ENCODE peak calls at places on chromosomes 11 and 22, in five cellular contexts. Z is activated CD4-positive, CD25-positive, alpha-beta regulatory T cell treated with anti-CD3 and anti-CD28 coated beads, Interleukin-2, amount 50 U/mL, for 16 hours; K is SW 1271; Y is pulmonary artery endothelial cell; S is GM19239. T is an unnamed sample.

GRCh38 chr11:68036141-68036716 is 2.6 kb upstream of the TCIRG1 start:
- DNase-seq in Z (no peak), K (no peak), Y (no peak), S (no peak), T (no peak)

GRCh38 chr11:64230985-64231365 is 627 bp downstream of the DNAJC4 start:
- DNase-seq in Z (no peak), K (no peak), Y (no peak), S (no peak), T (no peak)

GRCh38 chr11:130418756-130419155 is 9.7 kb downstream of the ADAMTS8 start:
- DNase-seq in Z (no peak), K (no peak), Y (no peak), S (no peak), T (no peak)

GRCh38 chr11:130164221-130164570 is 4.6 kb downstream of the ST14 start:
- DNase-seq in Z (no peak), K (no peak), Y (no peak), S (no peak), T (no peak)

GRCh38 chr22:29206372-29207230 is 905 bp downstream of the EMID1 start:
- DNase-seq in Z (no peak), K (no peak), Y (no peak), S (no peak), T (no peak)

GRCh38 chr11:85941380-85941973 is 86.3 kb downstream of the CCDC83 start:
- DNase-seq in Z (no peak), K (peak; percentile 42), Y (peak; percentile 46), S (peak; percentile 43), T (peak; percentile 71)

GRCh38 chr22:37739000-37739399 is 42.2 kb downstream of the TRIOBP start:
- DNase-seq in Z (no peak), K (no peak), Y (no peak), S (no peak), T (no peak)

GRCh38 chr11:121163658-121164308 is 62.7 kb downstream of the TECTA start:
- DNase-seq in Z (no peak), K (no peak), Y (no peak), S (no peak), T (no peak)

GRCh38 chr11:1179641-1180040 is 21.9 kb downstream of the MUC5AC start:
- DNase-seq in Z (no peak), K (no peak), Y (no peak), S (no peak), T (no peak)

GRCh38 chr11:8063319-8063718 is 17.7 kb upstream of the TUB start:
- DNase-seq in Z (no peak), K (no peak), Y (no peak), S (no peak), T (no peak)

GRCh38 chr11:9479899-9480298 is 19.1 kb downstream of the ZNF143 start:
- DNase-seq in Z (no peak), K (no peak), Y (no peak), S (no peak), T (no peak)

GRCh38 chr22:24466831-24467249 is 28.3 kb upstream of the UPB1 start:
- DNase-seq in Z (no peak), K (peak; percentile 37), Y (peak; percentile 69), S (no peak), T (peak; percentile 64)

GRCh38 chr11:95853138-95853537 is 62.8 kb downstream of the CEP57 start:
- DNase-seq in Z (no peak), K (no peak), Y (no peak), S (no peak), T (no peak)

GRCh38 chr22:44567846-44568493 is 69.9 kb upstream of the RTL6 start:
- DNase-seq in Z (peak; percentile 13), K (peak; percentile 10), Y (no peak), S (no peak), T (peak; percentile 78)

GRCh38 chr22:46070722-46071450 is 79.4 kb upstream of the PPARA start:
- DNase-seq in Z (no peak), K (no peak), Y (no peak), S (peak; percentile 70), T (peak; percentile 62)

GRCh38 chr11:16266021-16266420 is 90.3 kb downstream of the SOX6 start:
- DNase-seq in Z (no peak), K (no peak), Y (no peak), S (no peak), T (no peak)

GRCh38 chr11:69249641-69250502 is 44.1 kb upstream of the MYEOV start:
- DNase-seq in Z (no peak), K (no peak), Y (no peak), S (no peak), T (no peak)

GRCh38 chr22:49961601-49962011 is 1.0 kb downstream of the PIM3 start:
- DNase-seq in Z (no peak), K (no peak), Y (no peak), S (no peak), T (no peak)

GRCh38 chr11:101096036-101096704 is 33.4 kb downstream of the PGR start:
- DNase-seq in Z (no peak), K (no peak), Y (no peak), S (no peak), T (no peak)

GRCh38 chr22:48376936-48377335 is 1450.7 kb downstream of the BRD1 start:
- DNase-seq in Z (no peak), K (no peak), Y (no peak), S (no peak), T (no peak)

GRCh38 chr22:49193348-49193747 is 634.3 kb downstream of the BRD1 start:
- DNase-seq in Z (no peak), K (no peak), Y (no peak), S (no peak), T (no peak)

GRCh38 chr11:104650234-104650633 is 248.0 kb downstream of the CASP12 start:
- DNase-seq in Z (no peak), K (no peak), Y (no peak), S (no peak), T (no peak)

GRCh38 chr11:3021125-3021524 is 29.0 kb upstream of the NAP1L4 start:
- DNase-seq in Z (no peak), K (peak; percentile 9), Y (no peak), S (no peak), T (peak; percentile 89)

GRCh38 chr22:27504854-27505253 is 296.7 kb downstream of the MN1 start:
- DNase-seq in Z (no peak), K (no peak), Y (no peak), S (no peak), T (no peak)

GRCh38 chr11:8325905-8326304 is 62.2 kb upstream of the LMO1 start:
- DNase-seq in Z (no peak), K (no peak), Y (no peak), S (no peak), T (no peak)

GRCh38 chr22:33842421-33843094 is 77.7 kb downstream of the LARGE1 start:
- DNase-seq in Z (no peak), K (no peak), Y (no peak), S (no peak), T (no peak)

GRCh38 chr22:46842606-46843005 is 80.2 kb downstream of the TBC1D22A start:
- DNase-seq in Z (no peak), K (no peak), Y (no peak), S (no peak), T (no peak)

GRCh38 chr11:93838967-93839366 is 11.5 kb downstream of the VSTM5 start:
- DNase-seq in Z (no peak), K (no peak), Y (no peak), S (no peak), T (no peak)

GRCh38 chr22:27610863-27611786 is 190.4 kb downstream of the MN1 start:
- DNase-seq in Z (no peak), K (no peak), Y (no peak), S (no peak), T (no peak)

T was measured in SK-MEL-5.